ENCODE peak calls at places on chromosome 7, in ten cellular contexts. One of them, this sample, is unnamed.

GRCh38 chr7:2853147-2853546 is 9.0 kb upstream of the GNA12 start:
- ATAC-seq in stimulated activated memory B cell treated with anti-CD40 and anti-IgM and Interleukin-4, amounts not matched to agents 10 μg/mL and 1 μg/mL and 100 μg/mL, for 72 hours: peak; percentile 70
- ATAC-seq in Right ventricle myocardium inferior: peak; percentile 84
- ATAC-seq in stimulated activated effector memory CD8-positive, alpha-beta T cell treated with anti-CD3 and anti-CD28 coated beads, Interleukin-12 subunit alpha, Interleukin-12 subunit beta, amount 100 ng/mL, for 72 hours: no peak
- ATAC-seq in lower lobe of right lung: no peak
- ATAC-seq in gastrocnemius medialis: peak; percentile 63
- ATAC-seq in GM12878: peak; percentile 49
- ATAC-seq in CD8-positive, alpha-beta T cell: no peak
- ATAC-seq in activated T-cell treated with anti-CD3 and anti-CD28 coated beads, Interleukin-2, amount 50 U/mL, for 4 hours: no peak
- ATAC-seq in omental fat pad: no peak
- ATAC-seq in this sample: peak; percentile 93

GRCh38 chr7:132800522-132800921 is 224.3 kb upstream of the PLXNA4 start:
- ATAC-seq in stimulated activated effector memory CD8-positive, alpha-beta T cell treated with anti-CD3 and anti-CD28 coated beads, Interleukin-12 subunit alpha, Interleukin-12 subunit beta, amount 100 ng/mL, for 72 hours: no peak
- ATAC-seq in CD8-positive, alpha-beta T cell: no peak
- ATAC-seq in activated T-cell treated with anti-CD3 and anti-CD28 coated beads, Interleukin-2, amount 50 U/mL, for 4 hours: no peak
- ATAC-seq in GM12878: no peak
- ATAC-seq in omental fat pad: no peak
- ATAC-seq in stimulated activated memory B cell treated with anti-CD40 and anti-IgM and Interleukin-4, amounts not matched to agents 10 μg/mL and 1 μg/mL and 100 μg/mL, for 72 hours: no peak
- ATAC-seq in lower lobe of right lung: no peak
- ATAC-seq in gastrocnemius medialis: no peak
- ATAC-seq in Right ventricle myocardium inferior: no peak
- ATAC-seq in this sample: no peak

GRCh38 chr7:47343056-47343455 is 238.9 kb downstream of the TNS3 start:
- ATAC-seq in stimulated activated memory B cell treated with anti-CD40 and anti-IgM and Interleukin-4, amounts not matched to agents 10 μg/mL and 1 μg/mL and 100 μg/mL, for 72 hours: no peak
- ATAC-seq in gastrocnemius medialis: no peak
- ATAC-seq in omental fat pad: no peak
- ATAC-seq in Right ventricle myocardium inferior: peak; percentile 27
- ATAC-seq in GM12878: no peak
- ATAC-seq in lower lobe of right lung: no peak
- ATAC-seq in CD8-positive, alpha-beta T cell: no peak
- ATAC-seq in stimulated activated effector memory CD8-positive, alpha-beta T cell treated with anti-CD3 and anti-CD28 coated beads, Interleukin-12 subunit alpha, Interleukin-12 subunit beta, amount 100 ng/mL, for 72 hours: no peak
- ATAC-seq in activated T-cell treated with anti-CD3 and anti-CD28 coated beads, Interleukin-2, amount 50 U/mL, for 4 hours: no peak
- ATAC-seq in this sample: no peak

GRCh38 chr7:159030490-159031134 is 114.1 kb downstream of the VIPR2 start:
- ATAC-seq in stimulated activated memory B cell treated with anti-CD40 and anti-IgM and Interleukin-4, amounts not matched to agents 10 μg/mL and 1 μg/mL and 100 μg/mL, for 72 hours: peak; percentile 21
- ATAC-seq in CD8-positive, alpha-beta T cell: no peak
- ATAC-seq in GM12878: no peak
- ATAC-seq in Right ventricle myocardium inferior: peak; percentile 70
- ATAC-seq in gastrocnemius medialis: peak; percentile 72
- ATAC-seq in activated T-cell treated with anti-CD3 and anti-CD28 coated beads, Interleukin-2, amount 50 U/mL, for 4 hours: peak; percentile 59
- ATAC-seq in stimulated activated effector memory CD8-positive, alpha-beta T cell treated with anti-CD3 and anti-CD28 coated beads, Interleukin-12 subunit alpha, Interleukin-12 subunit beta, amount 100 ng/mL, for 72 hours: peak; percentile 29
- ATAC-seq in omental fat pad: no peak
- ATAC-seq in lower lobe of right lung: peak; percentile 77
- ATAC-seq in this sample: peak; percentile 71

GRCh38 chr7:5586279-5586962 is 162.8 kb upstream of the TNRC18 start:
- ATAC-seq in gastrocnemius medialis: no peak
- ATAC-seq in Right ventricle myocardium inferior: no peak
- ATAC-seq in GM12878: no peak
- ATAC-seq in stimulated activated effector memory CD8-positive, alpha-beta T cell treated with anti-CD3 and anti-CD28 coated beads, Interleukin-12 subunit alpha, Interleukin-12 subunit beta, amount 100 ng/mL, for 72 hours: no peak
- ATAC-seq in omental fat pad: no peak
- ATAC-seq in stimulated activated memory B cell treated with anti-CD40 and anti-IgM and Interleukin-4, amounts not matched to agents 10 μg/mL and 1 μg/mL and 100 μg/mL, for 72 hours: no peak
- ATAC-seq in CD8-positive, alpha-beta T cell: no peak
- ATAC-seq in activated T-cell treated with anti-CD3 and anti-CD28 coated beads, Interleukin-2, amount 50 U/mL, for 4 hours: no peak
- ATAC-seq in lower lobe of right lung: peak; percentile 23
- ATAC-seq in this sample: no peak

GRCh38 chr7:124570558-124570957 is 195.0 kb downstream of the GPR37 start:
- ATAC-seq in activated T-cell treated with anti-CD3 and anti-CD28 coated beads, Interleukin-2, amount 50 U/mL, for 4 hours: no peak
- ATAC-seq in gastrocnemius medialis: no peak
- ATAC-seq in GM12878: peak; percentile 19
- ATAC-seq in Right ventricle myocardium inferior: no peak
- ATAC-seq in stimulated activated effector memory CD8-positive, alpha-beta T cell treated with anti-CD3 and anti-CD28 coated beads, Interleukin-12 subunit alpha, Interleukin-12 subunit beta, amount 100 ng/mL, for 72 hours: no peak
- ATAC-seq in stimulated activated memory B cell treated with anti-CD40 and anti-IgM and Interleukin-4, amounts not matched to agents 10 μg/mL and 1 μg/mL and 100 μg/mL, for 72 hours: no peak
- ATAC-seq in CD8-positive, alpha-beta T cell: no peak
- ATAC-seq in omental fat pad: no peak
- ATAC-seq in lower lobe of right lung: no peak
- ATAC-seq in this sample: no peak

GRCh38 chr7:46625032-46625431 is 704.0 kb upstream of the IGFBP3 start:
- ATAC-seq in activated T-cell treated with anti-CD3 and anti-CD28 coated beads, Interleukin-2, amount 50 U/mL, for 4 hours: no peak
- ATAC-seq in stimulated activated memory B cell treated with anti-CD40 and anti-IgM and Interleukin-4, amounts not matched to agents 10 μg/mL and 1 μg/mL and 100 μg/mL, for 72 hours: no peak
- ATAC-seq in stimulated activated effector memory CD8-positive, alpha-beta T cell treated with anti-CD3 and anti-CD28 coated beads, Interleukin-12 subunit alpha, Interleukin-12 subunit beta, amount 100 ng/mL, for 72 hours: no peak
- ATAC-seq in GM12878: no peak
- ATAC-seq in Right ventricle myocardium inferior: no peak
- ATAC-seq in omental fat pad: no peak
- ATAC-seq in gastrocnemius medialis: no peak
- ATAC-seq in lower lobe of right lung: no peak
- ATAC-seq in CD8-positive, alpha-beta T cell: no peak
- ATAC-seq in this sample: no peak

GRCh38 chr7:111477462-111478225 is 84.6 kb downstream of the IMMP2L start:
- ATAC-seq in GM12878: no peak
- ATAC-seq in stimulated activated effector memory CD8-positive, alpha-beta T cell treated with anti-CD3 and anti-CD28 coated beads, Interleukin-12 subunit alpha, Interleukin-12 subunit beta, amount 100 ng/mL, for 72 hours: no peak
- ATAC-seq in stimulated activated memory B cell treated with anti-CD40 and anti-IgM and Interleukin-4, amounts not matched to agents 10 μg/mL and 1 μg/mL and 100 μg/mL, for 72 hours: no peak
- ATAC-seq in activated T-cell treated with anti-CD3 and anti-CD28 coated beads, Interleukin-2, amount 50 U/mL, for 4 hours: no peak
- ATAC-seq in lower lobe of right lung: no peak
- ATAC-seq in Right ventricle myocardium inferior: no peak
- ATAC-seq in omental fat pad: no peak
- ATAC-seq in CD8-positive, alpha-beta T cell: no peak
- ATAC-seq in gastrocnemius medialis: no peak
- ATAC-seq in this sample: no peak

GRCh38 chr7:96547371-96547811 is 162.3 kb downstream of the SEM1 start:
- ATAC-seq in omental fat pad: no peak
- ATAC-seq in stimulated activated effector memory CD8-positive, alpha-beta T cell treated with anti-CD3 and anti-CD28 coated beads, Interleukin-12 subunit alpha, Interleukin-12 subunit beta, amount 100 ng/mL, for 72 hours: no peak
- ATAC-seq in stimulated activated memory B cell treated with anti-CD40 and anti-IgM and Interleukin-4, amounts not matched to agents 10 μg/mL and 1 μg/mL and 100 μg/mL, for 72 hours: no peak
- ATAC-seq in GM12878: no peak
- ATAC-seq in gastrocnemius medialis: no peak
- ATAC-seq in activated T-cell treated with anti-CD3 and anti-CD28 coated beads, Interleukin-2, amount 50 U/mL, for 4 hours: no peak
- ATAC-seq in Right ventricle myocardium inferior: no peak
- ATAC-seq in lower lobe of right lung: no peak
- ATAC-seq in CD8-positive, alpha-beta T cell: no peak
- ATAC-seq in this sample: no peak

GRCh38 chr7:10998984-10999757 is 25.5 kb downstream of the PHF14 start:
- ATAC-seq in gastrocnemius medialis: no peak
- ATAC-seq in omental fat pad: no peak
- ATAC-seq in CD8-positive, alpha-beta T cell: no peak
- ATAC-seq in GM12878: peak; percentile 69
- ATAC-seq in Right ventricle myocardium inferior: no peak
- ATAC-seq in stimulated activated memory B cell treated with anti-CD40 and anti-IgM and Interleukin-4, amounts not matched to agents 10 μg/mL and 1 μg/mL and 100 μg/mL, for 72 hours: peak; percentile 27
- ATAC-seq in lower lobe of right lung: no peak
- ATAC-seq in activated T-cell treated with anti-CD3 and anti-CD28 coated beads, Interleukin-2, amount 50 U/mL, for 4 hours: no peak
- ATAC-seq in stimulated activated effector memory CD8-positive, alpha-beta T cell treated with anti-CD3 and anti-CD28 coated beads, Interleukin-12 subunit alpha, Interleukin-12 subunit beta, amount 100 ng/mL, for 72 hours: peak; percentile 48
- ATAC-seq in this sample: no peak

GRCh38 chr7:69695998-69696657 is 97.9 kb downstream of the AUTS2 start:
- ATAC-seq in CD8-positive, alpha-beta T cell: peak; percentile 31
- ATAC-seq in gastrocnemius medialis: no peak
- ATAC-seq in GM12878: peak; percentile 82
- ATAC-seq in lower lobe of right lung: no peak
- ATAC-seq in Right ventricle myocardium inferior: no peak
- ATAC-seq in omental fat pad: no peak
- ATAC-seq in stimulated activated effector memory CD8-positive, alpha-beta T cell treated with anti-CD3 and anti-CD28 coated beads, Interleukin-12 subunit alpha, Interleukin-12 subunit beta, amount 100 ng/mL, for 72 hours: peak; percentile 64
- ATAC-seq in stimulated activated memory B cell treated with anti-CD40 and anti-IgM and Interleukin-4, amounts not matched to agents 10 μg/mL and 1 μg/mL and 100 μg/mL, for 72 hours: peak; percentile 91
- ATAC-seq in activated T-cell treated with anti-CD3 and anti-CD28 coated beads, Interleukin-2, amount 50 U/mL, for 4 hours: no peak
- ATAC-seq in this sample: no peak

GRCh38 chr7:97959046-97959445 is 30.9 kb downstream of the OCM2 start:
- ATAC-seq in stimulated activated memory B cell treated with anti-CD40 and anti-IgM and Interleukin-4, amounts not matched to agents 10 μg/mL and 1 μg/mL and 100 μg/mL, for 72 hours: no peak
- ATAC-seq in lower lobe of right lung: no peak
- ATAC-seq in stimulated activated effector memory CD8-positive, alpha-beta T cell treated with anti-CD3 and anti-CD28 coated beads, Interleukin-12 subunit alpha, Interleukin-12 subunit beta, amount 100 ng/mL, for 72 hours: no peak
- ATAC-seq in Right ventricle myocardium inferior: no peak
- ATAC-seq in gastrocnemius medialis: no peak
- ATAC-seq in omental fat pad: no peak
- ATAC-seq in activated T-cell treated with anti-CD3 and anti-CD28 coated beads, Interleukin-2, amount 50 U/mL, for 4 hours: no peak
- ATAC-seq in CD8-positive, alpha-beta T cell: no peak
- ATAC-seq in GM12878: no peak
- ATAC-seq in this sample: no peak

This sample was measured in gastroesophageal sphincter.